ENCODE peak calls at places on chromosomes 16 and 17, in eight cellular contexts. T, N, O, X, A, K, P and S are unnamed samples.

GRCh38 chr16:2022723-2023097 is 3.1 kb downstream of the NPW start:
- DNase-seq in N (peak), T (peak), K (peak), X (peak), A (no peak), P (no peak), O (no peak), S (peak)

GRCh38 chr17:68682913-68683312 is 81.7 kb upstream of the FAM20A start:
- DNase-seq in P (no peak), K (no peak), N (no peak), T (no peak), A (no peak), X (no peak), O (no peak), S (no peak)

GRCh38 chr17:76252040-76252954 is 12.0 kb upstream of the RNF157 start:
- DNase-seq in K (peak), A (peak), P (no peak), T (peak), O (peak), N (peak), X (no peak), S (peak)

GRCh38 chr17:49970498-49970897 is 1.5 kb downstream of the DLX4 start:
- DNase-seq in K (no peak), O (no peak), N (no peak), P (no peak), X (no peak), T (no peak), A (no peak), S (no peak)

GRCh38 chr17:79338142-79338541 is 263.5 kb downstream of the ENGASE start:
- DNase-seq in X (no peak), T (peak), K (no peak), P (no peak), N (no peak), O (no peak), A (no peak), S (no peak)

GRCh38 chr17:73547790-73548189 is 96.5 kb downstream of the SDK2 start:
- DNase-seq in N (no peak), A (no peak), O (no peak), X (no peak), K (no peak), P (no peak), T (no peak), S (no peak)

GRCh38 chr17:30513346-30513745 is 36.1 kb downstream of the GOSR1 start:
- DNase-seq in T (no peak), K (no peak), A (no peak), N (no peak), P (no peak), X (no peak), O (no peak), S (peak)

GRCh38 chr17:74190154-74190553 is 13.3 kb upstream of the RPL38 start:
- DNase-seq in X (peak), K (no peak), P (peak), N (peak), A (no peak), T (no peak), O (no peak), S (peak)

GRCh38 chr17:71068351-71068750 is 899.0 kb downstream of the KCNJ2 start:
- DNase-seq in P (no peak), X (no peak), N (peak), K (no peak), O (no peak), T (no peak), A (no peak), S (peak)

GRCh38 chr16:31700530-31701388 is 172.8 kb upstream of the ZNF267 start:
- DNase-seq in N (peak), O (peak), P (peak), K (peak), X (no peak), T (peak), A (no peak), S (peak)

GRCh38 chr16:2471016-2471652 is at the start of gene NTN3:
- DNase-seq in P (peak), K (no peak), N (no peak), A (no peak), T (peak), O (no peak), X (no peak), S (no peak)

GRCh38 chr17:37844977-37845293 is 79.3 kb upstream of the TBC1D3K start:
- DNase-seq in O (no peak), T (no peak), K (no peak), A (no peak), P (no peak), X (no peak), N (no peak), S (no peak)

GRCh38 chr16:13351651-13352217 is 450.3 kb downstream of the SHISA9 start:
- DNase-seq in K (no peak), A (no peak), T (no peak), P (no peak), N (no peak), O (no peak), X (no peak), S (no peak)

GRCh38 chr17:74125160-74125559 is 78.3 kb upstream of the RPL38 start:
- DNase-seq in X (no peak), N (no peak), P (no peak), A (no peak), T (no peak), K (no peak), O (no peak), S (no peak)

GRCh38 chr17:28499366-28499668 is 6.8 kb upstream of the FOXN1 start:
- DNase-seq in X (no peak), K (no peak), N (no peak), O (no peak), T (no peak), P (no peak), A (no peak), S (no peak)

GRCh38 chr16:83802135-83802534 is 5.6 kb upstream of the HSBP1 start:
- DNase-seq in A (peak), K (peak), O (no peak), X (no peak), P (no peak), T (no peak), N (peak), S (peak)

GRCh38 chr17:17783121-17783824 is 53.5 kb downstream of the SREBF1 start:
- DNase-seq in P (peak), O (peak), N (peak), T (no peak), K (peak), X (no peak), A (no peak), S (peak)

GRCh38 chr17:57662644-57663308 is 82.3 kb downstream of the CCDC182 start:
- DNase-seq in N (peak), A (peak), T (peak), X (peak), P (peak), K (peak), O (peak), S (peak)

GRCh38 chr17:7045492-7046126 is 1.7 kb upstream of the SLC16A11 start:
- DNase-seq in K (peak), P (peak), A (no peak), X (peak), T (peak), O (no peak), N (peak), S (peak)

GRCh38 chr16:79625738-79626137 is 25.2 kb upstream of the MAF start:
- DNase-seq in K (no peak), O (no peak), X (no peak), N (no peak), P (no peak), A (no peak), T (no peak), S (no peak)

GRCh38 chr17:65154770-65155589 is 17.8 kb downstream of the RGS9 start:
- DNase-seq in N (peak), X (peak), A (peak), O (no peak), K (peak), P (no peak), T (no peak), S (peak)

GRCh38 chr17:18041776-18042175 is 2.6 kb downstream of the GID4 start:
- DNase-seq in K (no peak), N (peak), A (peak), X (no peak), P (no peak), T (no peak), O (no peak), S (peak)

GRCh38 chr16:88289549-88290344 is 93.0 kb upstream of the ZNF469 start:
- DNase-seq in K (no peak), O (no peak), A (no peak), T (peak), P (no peak), X (no peak), N (no peak), S (no peak)

GRCh38 chr17:4485676-4486646 is 12.7 kb upstream of the SPNS2 start:
- DNase-seq in N (no peak), K (peak), A (no peak), T (no peak), P (no peak), X (no peak), O (no peak), S (no peak)

GRCh38 chr16:27445502-27446175 is 43.7 kb downstream of the IL21R start:
- DNase-seq in P (no peak), N (no peak), O (no peak), T (no peak), A (no peak), X (no peak), K (no peak), S (no peak)

GRCh38 chr17:39167492-39167891 is 1.5 kb upstream of the ARL5C start:
- DNase-seq in X (no peak), A (no peak), T (peak), N (no peak), K (no peak), P (no peak), O (no peak), S (no peak)